ENCODE peak calls at places on chromosomes 3 and 15, in four cellular contexts. One of them, this sample, is unnamed.

GRCh38 chr3:71153753-71154152 is 429.8 kb downstream of the FOXP1 start:
- DNase-seq in AG20443: no peak
- DNase-seq in NCI-H2171 treated with DMSO at 0.1 percent for 48 hours: no peak
- DNase-seq in heart right ventricle: no peak
- DNase-seq in this sample: no peak

GRCh38 chr15:91072162-91072561 is 27.9 kb upstream of the SV2B start:
- DNase-seq in AG20443: no peak
- DNase-seq in NCI-H2171 treated with DMSO at 0.1 percent for 48 hours: no peak
- DNase-seq in heart right ventricle: no peak
- DNase-seq in this sample: no peak

GRCh38 chr3:44915702-44916438 is 41.5 kb downstream of the TGM4 start:
- DNase-seq in NCI-H2171 treated with DMSO at 0.1 percent for 48 hours: no peak
- DNase-seq in heart right ventricle: peak; percentile 11
- DNase-seq in AG20443: peak; percentile 38
- DNase-seq in this sample: no peak

GRCh38 chr15:64749999-64750657 is 25.3 kb downstream of the RBPMS2 start:
- DNase-seq in heart right ventricle: peak; percentile 37
- DNase-seq in NCI-H2171 treated with DMSO at 0.1 percent for 48 hours: no peak
- DNase-seq in AG20443: peak; percentile 56
- DNase-seq in this sample: peak; percentile 88

GRCh38 chr15:48059786-48060185 is 61.0 kb upstream of the SLC24A5 start:
- DNase-seq in heart right ventricle: peak; percentile 30
- DNase-seq in NCI-H2171 treated with DMSO at 0.1 percent for 48 hours: no peak
- DNase-seq in AG20443: peak; percentile 13
- DNase-seq in this sample: no peak

GRCh38 chr15:99487337-99487730 is 78.5 kb upstream of the MEF2A start:
- DNase-seq in NCI-H2171 treated with DMSO at 0.1 percent for 48 hours: peak; percentile 36
- DNase-seq in heart right ventricle: no peak
- DNase-seq in AG20443: no peak
- DNase-seq in this sample: no peak

GRCh38 chr3:170703121-170703588 is 117.3 kb upstream of the SLC7A14 start:
- DNase-seq in AG20443: peak; percentile 77
- DNase-seq in NCI-H2171 treated with DMSO at 0.1 percent for 48 hours: no peak
- DNase-seq in heart right ventricle: no peak
- DNase-seq in this sample: peak; percentile 75

GRCh38 chr3:29240248-29240647 is 40.6 kb upstream of the RBMS3 start:
- DNase-seq in NCI-H2171 treated with DMSO at 0.1 percent for 48 hours: no peak
- DNase-seq in AG20443: peak; percentile 29
- DNase-seq in heart right ventricle: no peak
- DNase-seq in this sample: no peak

GRCh38 chr3:125115640-125116039 is 59.8 kb upstream of the HEG1 start:
- DNase-seq in AG20443: peak; percentile 64
- DNase-seq in NCI-H2171 treated with DMSO at 0.1 percent for 48 hours: no peak
- DNase-seq in heart right ventricle: peak; percentile 20
- DNase-seq in this sample: no peak

GRCh38 chr3:50272911-50273688 is 4.2 kb downstream of the SEMA3B start:
- DNase-seq in heart right ventricle: peak; percentile 83
- DNase-seq in NCI-H2171 treated with DMSO at 0.1 percent for 48 hours: peak; percentile 60
- DNase-seq in AG20443: peak; percentile 93
- DNase-seq in this sample: peak; percentile 99

GRCh38 chr3:162945626-162946025 is 1449.0 kb downstream of the OTOL1 start:
- DNase-seq in AG20443: no peak
- DNase-seq in NCI-H2171 treated with DMSO at 0.1 percent for 48 hours: no peak
- DNase-seq in heart right ventricle: no peak
- DNase-seq in this sample: no peak

GRCh38 chr15:96329403-96329981 is 1.0 kb upstream of the NR2F2 start:
- DNase-seq in AG20443: no peak
- DNase-seq in heart right ventricle: no peak
- DNase-seq in NCI-H2171 treated with DMSO at 0.1 percent for 48 hours: no peak
- DNase-seq in this sample: peak; percentile 45

GRCh38 chr3:177960014-177960413 is 576.2 kb upstream of the KCNMB2 start:
- DNase-seq in NCI-H2171 treated with DMSO at 0.1 percent for 48 hours: no peak
- DNase-seq in heart right ventricle: peak; percentile 19
- DNase-seq in AG20443: peak; percentile 14
- DNase-seq in this sample: no peak

GRCh38 chr15:96495386-96495785 is 164.9 kb downstream of the NR2F2 start:
- DNase-seq in AG20443: no peak
- DNase-seq in heart right ventricle: no peak
- DNase-seq in NCI-H2171 treated with DMSO at 0.1 percent for 48 hours: no peak
- DNase-seq in this sample: peak; percentile 56